ENCODE peak calls at places on chromosomes 7 and 10, in five cellular contexts. H is esophagus squamous epithelium, S is PC-9, I is adrenal gland, A is A673. Z is an unnamed sample.

GRCh38 chr7:36115448-36116321 is 37.4 kb upstream of the EEPD1 start:
- DNase-seq in H (no peak), S (peak; percentile 93), I (peak; percentile 90), A (peak; percentile 85), Z (peak; percentile 30)

GRCh38 chr10:132886211-132887099 is 55.9 kb downstream of the CFAP46 start:
- DNase-seq in H (no peak), S (no peak), I (no peak), A (no peak), Z (peak; percentile 22)

GRCh38 chr10:133226251-133226808 is 3.7 kb upstream of the UTF1 start:
- DNase-seq in H (no peak), S (no peak), I (no peak), A (no peak), Z (no peak)

GRCh38 chr7:83484266-83484665 is 164.7 kb downstream of the SEMA3E start:
- DNase-seq in H (no peak), S (no peak), I (no peak), A (no peak), Z (no peak)

GRCh38 chr7:127654404-127655392 is 2.7 kb downstream of the SND1 start:
- DNase-seq in H (no peak), S (no peak), I (no peak), A (peak; percentile 18), Z (no peak)

GRCh38 chr10:107440741-107441140 is 276.2 kb upstream of the SORCS1 start:
- DNase-seq in H (no peak), S (no peak), I (no peak), A (no peak), Z (no peak)

GRCh38 chr10:6642881-6643280 is 62.8 kb upstream of the PRKCQ start:
- DNase-seq in H (no peak), S (no peak), I (no peak), A (no peak), Z (no peak)

GRCh38 chr7:39187130-39187529 is 209.4 kb downstream of the POU6F2 start:
- DNase-seq in H (no peak), S (no peak), I (no peak), A (no peak), Z (no peak)

GRCh38 chr10:83522881-83523386 is 616.4 kb upstream of the GHITM start:
- DNase-seq in H (no peak), S (no peak), I (no peak), A (no peak), Z (no peak)

GRCh38 chr10:32077896-32078295 is 21.7 kb upstream of the KIF5B start:
- DNase-seq in H (no peak), S (peak; percentile 34), I (peak; percentile 80), A (peak; percentile 24), Z (no peak)

GRCh38 chr10:1169981-1170866 is 114.0 kb downstream of the WDR37 start:
- DNase-seq in H (no peak), S (no peak), I (no peak), A (no peak), Z (no peak)

GRCh38 chr7:87447251-87447650 is 28.2 kb downstream of the ABCB4 start:
- DNase-seq in H (no peak), S (no peak), I (no peak), A (no peak), Z (no peak)

GRCh38 chr7:7761974-7762769 is 43.8 kb upstream of the RPA3 start:
- DNase-seq in H (no peak), S (no peak), I (no peak), A (no peak), Z (no peak)

GRCh38 chr10:129950651-129951050 is 13.4 kb downstream of the EBF3 start:
- DNase-seq in H (no peak), S (no peak), I (no peak), A (peak; percentile 81), Z (no peak)

GRCh38 chr10:129951841-129952240 is 12.2 kb downstream of the EBF3 start:
- DNase-seq in H (no peak), S (no peak), I (no peak), A (no peak), Z (no peak)

GRCh38 chr10:129949411-129950335 is 14.4 kb downstream of the EBF3 start:
- DNase-seq in H (no peak), S (no peak), I (no peak), A (peak; percentile 97), Z (no peak)

GRCh38 chr10:129952771-129953489 is 11.1 kb downstream of the EBF3 start:
- DNase-seq in H (no peak), S (no peak), I (no peak), A (no peak), Z (no peak)

GRCh38 chr10:129951251-129951808 is 12.7 kb downstream of the EBF3 start:
- DNase-seq in H (no peak), S (no peak), I (no peak), A (peak; percentile 79), Z (no peak)
- H3K27ac ChIP-seq in H (peak overlapping the region; percentile 30), S (no peak overlapping the region), I (no peak overlapping the region), A (peak overlapping the region; percentile 75), Z (no peak overlapping the region)

DNA sequence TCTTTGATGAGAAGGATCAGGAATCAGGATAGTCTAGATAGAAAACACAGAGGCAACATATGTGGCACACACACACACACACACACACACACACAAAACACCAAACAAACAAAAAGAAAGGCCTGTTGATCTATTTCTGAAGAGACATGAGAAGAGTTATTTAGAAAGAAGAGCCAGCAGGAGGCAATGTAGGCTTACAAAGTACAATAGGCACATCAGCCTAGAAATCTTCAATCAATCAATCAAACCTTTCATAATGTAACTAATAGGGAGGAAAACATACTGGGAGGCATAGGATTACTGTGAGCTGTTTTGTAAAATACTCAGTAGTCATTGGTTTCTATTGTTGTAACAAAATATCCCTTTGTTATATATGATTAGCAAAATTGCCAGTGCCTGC is 47.3 kb upstream of the TES start:
- DNase-seq in H (no peak), S (no peak), I (no peak), A (peak; percentile 44), Z (no peak)
- TF ChIP-seq CTCF in H (no peak), S (peak; percentile 26), I (no peak), A (peak; percentile 46), Z (no peak)

DNA sequence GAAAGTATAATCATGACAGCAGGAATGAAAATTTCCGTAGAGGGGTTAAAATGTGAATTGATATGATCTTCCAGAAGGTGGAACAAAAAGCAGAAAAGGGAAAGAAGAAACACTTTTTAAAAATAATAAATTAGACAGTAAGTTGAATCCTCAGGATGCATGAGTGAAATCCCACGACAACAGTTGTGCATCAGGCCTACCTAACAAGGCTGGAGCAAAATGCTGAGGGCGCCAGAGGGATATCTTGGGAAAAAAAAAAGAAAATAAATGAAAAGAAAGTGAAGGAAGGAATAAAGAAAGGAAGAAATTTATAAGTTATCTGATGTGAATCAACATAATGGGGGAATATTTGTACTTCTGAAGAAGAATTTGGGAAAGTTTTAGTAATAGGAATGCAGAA is 13.0 kb upstream of the HUS1 start:
- DNase-seq in H (no peak), S (no peak), I (no peak), A (no peak), Z (no peak)
- H3K4me3 ChIP-seq in H (no peak overlapping the region), S (peak overlapping the region; percentile 61), I (no peak overlapping the region), A (peak overlapping the region; percentile 40), Z (no peak overlapping the region)

GRCh38 chr10:34290412-34291082 is 524.5 kb downstream of the PARD3 start:
- DNase-seq in H (no peak), S (no peak), I (peak; percentile 79), A (no peak), Z (no peak)
- H3K27ac ChIP-seq in H (peak overlapping the region; percentile 66), S (no peak overlapping the region), I (peak overlapping the region; percentile 79), A (no peak overlapping the region), Z (no peak overlapping the region)

DNA sequence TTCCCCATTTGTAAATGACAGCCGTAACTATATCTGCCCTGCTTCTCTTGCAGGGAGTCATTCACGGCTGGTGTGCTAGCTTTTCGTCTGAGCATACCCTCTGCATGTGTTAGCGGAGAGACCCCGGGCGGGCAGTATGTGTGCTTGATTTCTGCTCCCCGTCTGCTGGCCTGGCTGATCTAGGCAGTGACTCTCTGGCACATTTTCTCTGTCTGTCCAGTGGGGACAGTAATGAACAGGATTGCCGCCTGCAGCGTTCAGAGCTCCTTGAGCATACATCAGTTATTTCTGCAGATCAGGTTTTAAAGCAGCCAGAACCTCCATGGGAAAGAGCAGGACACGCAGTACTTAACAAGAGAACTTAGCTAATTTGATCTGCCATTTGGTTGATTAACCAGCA is 242.5 kb downstream of the CELF2 start:
- DNase-seq in H (no peak), S (no peak), I (no peak), A (no peak), Z (peak; percentile 45)
- TF ChIP-seq CTCF in H (no peak), S (no peak), I (no peak), A (no peak), Z (peak; percentile 35)

DNA sequence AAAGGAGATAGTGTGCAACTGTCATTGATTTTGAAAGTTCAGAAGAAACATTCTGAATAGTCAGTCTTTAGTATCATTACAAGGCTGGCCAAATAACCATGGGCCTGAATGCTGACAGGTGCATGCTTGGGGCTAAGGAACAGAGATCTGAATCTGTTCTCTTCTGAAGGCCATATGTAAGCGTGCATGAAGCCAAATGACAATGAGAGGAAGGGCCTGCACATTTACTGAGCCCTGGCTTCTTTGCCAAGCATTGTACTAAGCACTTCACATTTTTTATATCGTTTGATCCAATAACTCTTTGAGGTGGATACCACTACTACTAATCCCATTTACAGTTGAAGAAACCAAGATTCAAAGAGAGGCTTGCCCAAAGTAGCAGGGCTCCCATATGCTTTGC is 22.5 kb upstream of the TIAL1 start:
- DNase-seq in H (no peak), S (no peak), I (no peak), A (no peak), Z (no peak)
- H3K4me3 ChIP-seq in H (no peak overlapping the region), S (no peak overlapping the region), I (no peak overlapping the region), A (no peak overlapping the region), Z (no peak overlapping the region)

GRCh38 chr7:99310004-99310403 is 15.7 kb upstream of the ARPC1A start:
- DNase-seq in H (no peak), S (no peak), I (no peak), A (no peak), Z (no peak)
- H3K27ac ChIP-seq in H (no peak overlapping the region), S (no peak overlapping the region), I (no peak overlapping the region), A (no peak overlapping the region), Z (no peak overlapping the region)

GRCh38 chr7:13028731-13029099 is 341.3 kb downstream of the ARL4A start:
- DNase-seq in H (no peak), S (no peak), I (no peak), A (no peak), Z (no peak)

GRCh38 chr7:13032524-13032923 is 345.1 kb downstream of the ARL4A start:
- DNase-seq in H (no peak), S (no peak), I (no peak), A (no peak), Z (no peak)

GRCh38 chr7:13028036-13028730 is 340.8 kb downstream of the ARL4A start:
- DNase-seq in H (no peak), S (no peak), I (no peak), A (no peak), Z (no peak)

GRCh38 chr7:13034693-13035092 is 347.3 kb downstream of the ARL4A start:
- DNase-seq in H (no peak), S (no peak), I (no peak), A (no peak), Z (no peak)

DNA sequence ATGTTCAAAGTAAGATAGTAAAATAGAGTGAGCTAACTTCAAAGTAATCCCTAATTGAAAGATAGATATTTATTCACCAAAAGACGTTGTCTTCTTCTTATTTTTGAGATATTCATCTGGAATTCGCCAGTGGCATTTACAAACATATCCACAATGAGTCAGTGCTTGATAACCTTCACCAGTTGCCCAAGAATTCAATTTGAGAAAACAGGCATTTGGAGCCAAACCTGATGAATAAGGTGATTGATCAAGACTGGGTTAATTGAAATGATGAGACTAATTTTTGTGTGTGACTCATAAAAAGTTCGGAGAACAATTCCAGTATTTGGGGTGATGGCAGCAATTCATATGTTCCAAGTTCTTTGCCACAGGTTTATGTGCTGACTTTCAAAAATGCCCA is 344.0 kb downstream of the ARL4A start:
- DNase-seq in H (no peak), S (no peak), I (no peak), A (no peak), Z (no peak)
- TF ChIP-seq CTCF in H (no peak), S (no peak), I (no peak), A (no peak), Z (no peak)

Z was measured in thyroid gland.